ENCODE peak calls at places on chromosomes 2 and 18, in seven cellular contexts. One of them, this sample, is unnamed.

GRCh38 chr2:200483729-200484198 is 26.1 kb downstream of the KCTD18 start:
- DNase-seq in CD8-positive, alpha-beta memory T cell: no peak
- DNase-seq in occipital lobe: no peak
- DNase-seq in caudate nucleus: no peak
- DNase-seq in WTC11: peak
- DNase-seq in neuronal stem cell: no peak
- DNase-seq in activated T-helper 1 cell treated with anti-CD3 and anti-CD28 coated beads, Interleukin-12 subunit alpha, Interleukin-12 subunit beta, Interleukin-2, Interleukin-4 antibody, amounts not matched to agents 30 ng/mL and 10 ng/mL and 1 ng/mL, durations not matched to agents 14 hours and 24 hours and 36 hours: no peak
- DNase-seq in this sample: no peak

GRCh38 chr18:54388203-54389142 is 30.8 kb downstream of the C18orf54 start:
- DNase-seq in caudate nucleus: no peak
- DNase-seq in activated T-helper 1 cell treated with anti-CD3 and anti-CD28 coated beads, Interleukin-12 subunit alpha, Interleukin-12 subunit beta, Interleukin-2, Interleukin-4 antibody, amounts not matched to agents 30 ng/mL and 10 ng/mL and 1 ng/mL, durations not matched to agents 14 hours and 24 hours and 36 hours: peak
- DNase-seq in neuronal stem cell: no peak
- DNase-seq in CD8-positive, alpha-beta memory T cell: no peak
- DNase-seq in occipital lobe: no peak
- DNase-seq in WTC11: peak
- DNase-seq in this sample: no peak

GRCh38 chr2:55175254-55176093 is 56.6 kb downstream of the CLHC1 start:
- DNase-seq in caudate nucleus: no peak
- DNase-seq in activated T-helper 1 cell treated with anti-CD3 and anti-CD28 coated beads, Interleukin-12 subunit alpha, Interleukin-12 subunit beta, Interleukin-2, Interleukin-4 antibody, amounts not matched to agents 30 ng/mL and 10 ng/mL and 1 ng/mL, durations not matched to agents 14 hours and 24 hours and 36 hours: no peak
- DNase-seq in CD8-positive, alpha-beta memory T cell: no peak
- DNase-seq in WTC11: no peak
- DNase-seq in neuronal stem cell: no peak
- DNase-seq in occipital lobe: no peak
- DNase-seq in this sample: no peak

GRCh38 chr2:129016972-129017371 is 698.3 kb upstream of the HS6ST1 start:
- DNase-seq in CD8-positive, alpha-beta memory T cell: no peak
- DNase-seq in caudate nucleus: no peak
- DNase-seq in neuronal stem cell: no peak
- DNase-seq in WTC11: no peak
- DNase-seq in occipital lobe: no peak
- DNase-seq in activated T-helper 1 cell treated with anti-CD3 and anti-CD28 coated beads, Interleukin-12 subunit alpha, Interleukin-12 subunit beta, Interleukin-2, Interleukin-4 antibody, amounts not matched to agents 30 ng/mL and 10 ng/mL and 1 ng/mL, durations not matched to agents 14 hours and 24 hours and 36 hours: no peak
- DNase-seq in this sample: no peak

GRCh38 chr2:206968139-206969086 is 29.1 kb downstream of the CPO start:
- DNase-seq in occipital lobe: no peak
- DNase-seq in caudate nucleus: no peak
- DNase-seq in CD8-positive, alpha-beta memory T cell: no peak
- DNase-seq in neuronal stem cell: no peak
- DNase-seq in activated T-helper 1 cell treated with anti-CD3 and anti-CD28 coated beads, Interleukin-12 subunit alpha, Interleukin-12 subunit beta, Interleukin-2, Interleukin-4 antibody, amounts not matched to agents 30 ng/mL and 10 ng/mL and 1 ng/mL, durations not matched to agents 14 hours and 24 hours and 36 hours: no peak
- DNase-seq in WTC11: no peak
- DNase-seq in this sample: no peak

GRCh38 chr2:191202209-191202721 is 42.9 kb upstream of the MYO1B start:
- DNase-seq in WTC11: no peak
- DNase-seq in occipital lobe: no peak
- DNase-seq in neuronal stem cell: no peak
- DNase-seq in CD8-positive, alpha-beta memory T cell: no peak
- DNase-seq in caudate nucleus: no peak
- DNase-seq in activated T-helper 1 cell treated with anti-CD3 and anti-CD28 coated beads, Interleukin-12 subunit alpha, Interleukin-12 subunit beta, Interleukin-2, Interleukin-4 antibody, amounts not matched to agents 30 ng/mL and 10 ng/mL and 1 ng/mL, durations not matched to agents 14 hours and 24 hours and 36 hours: no peak
- DNase-seq in this sample: no peak

GRCh38 chr18:23828426-23828825 is 139.2 kb downstream of the LAMA3 start:
- DNase-seq in occipital lobe: no peak
- DNase-seq in neuronal stem cell: no peak
- DNase-seq in activated T-helper 1 cell treated with anti-CD3 and anti-CD28 coated beads, Interleukin-12 subunit alpha, Interleukin-12 subunit beta, Interleukin-2, Interleukin-4 antibody, amounts not matched to agents 30 ng/mL and 10 ng/mL and 1 ng/mL, durations not matched to agents 14 hours and 24 hours and 36 hours: peak
- DNase-seq in WTC11: no peak
- DNase-seq in caudate nucleus: no peak
- DNase-seq in CD8-positive, alpha-beta memory T cell: peak
- DNase-seq in this sample: peak

GRCh38 chr2:224650815-224651439 is 65.2 kb downstream of the CCDC195 start:
- DNase-seq in caudate nucleus: no peak
- DNase-seq in CD8-positive, alpha-beta memory T cell: no peak
- DNase-seq in neuronal stem cell: peak
- DNase-seq in WTC11: no peak
- DNase-seq in activated T-helper 1 cell treated with anti-CD3 and anti-CD28 coated beads, Interleukin-12 subunit alpha, Interleukin-12 subunit beta, Interleukin-2, Interleukin-4 antibody, amounts not matched to agents 30 ng/mL and 10 ng/mL and 1 ng/mL, durations not matched to agents 14 hours and 24 hours and 36 hours: no peak
- DNase-seq in occipital lobe: no peak
- DNase-seq in this sample: peak

GRCh38 chr2:138486347-138487198 is 15.0 kb upstream of the SPOPL start:
- DNase-seq in neuronal stem cell: no peak
- DNase-seq in WTC11: no peak
- DNase-seq in occipital lobe: no peak
- DNase-seq in CD8-positive, alpha-beta memory T cell: no peak
- DNase-seq in caudate nucleus: no peak
- DNase-seq in activated T-helper 1 cell treated with anti-CD3 and anti-CD28 coated beads, Interleukin-12 subunit alpha, Interleukin-12 subunit beta, Interleukin-2, Interleukin-4 antibody, amounts not matched to agents 30 ng/mL and 10 ng/mL and 1 ng/mL, durations not matched to agents 14 hours and 24 hours and 36 hours: no peak
- DNase-seq in this sample: no peak

GRCh38 chr18:24189007-24189528 is 50.2 kb downstream of the CABYR start:
- DNase-seq in neuronal stem cell: no peak
- DNase-seq in activated T-helper 1 cell treated with anti-CD3 and anti-CD28 coated beads, Interleukin-12 subunit alpha, Interleukin-12 subunit beta, Interleukin-2, Interleukin-4 antibody, amounts not matched to agents 30 ng/mL and 10 ng/mL and 1 ng/mL, durations not matched to agents 14 hours and 24 hours and 36 hours: no peak
- DNase-seq in WTC11: no peak
- DNase-seq in occipital lobe: no peak
- DNase-seq in CD8-positive, alpha-beta memory T cell: no peak
- DNase-seq in caudate nucleus: no peak
- DNase-seq in this sample: no peak

GRCh38 chr2:187920511-187920910 is 366.3 kb upstream of the TFPI start:
- DNase-seq in neuronal stem cell: no peak
- DNase-seq in activated T-helper 1 cell treated with anti-CD3 and anti-CD28 coated beads, Interleukin-12 subunit alpha, Interleukin-12 subunit beta, Interleukin-2, Interleukin-4 antibody, amounts not matched to agents 30 ng/mL and 10 ng/mL and 1 ng/mL, durations not matched to agents 14 hours and 24 hours and 36 hours: no peak
- DNase-seq in CD8-positive, alpha-beta memory T cell: no peak
- DNase-seq in occipital lobe: no peak
- DNase-seq in WTC11: no peak
- DNase-seq in caudate nucleus: no peak
- DNase-seq in this sample: no peak

GRCh38 chr2:714005-714741 is 37.0 kb upstream of the TMEM18 start:
- DNase-seq in activated T-helper 1 cell treated with anti-CD3 and anti-CD28 coated beads, Interleukin-12 subunit alpha, Interleukin-12 subunit beta, Interleukin-2, Interleukin-4 antibody, amounts not matched to agents 30 ng/mL and 10 ng/mL and 1 ng/mL, durations not matched to agents 14 hours and 24 hours and 36 hours: peak
- DNase-seq in caudate nucleus: no peak
- DNase-seq in WTC11: peak
- DNase-seq in neuronal stem cell: peak
- DNase-seq in occipital lobe: no peak
- DNase-seq in CD8-positive, alpha-beta memory T cell: no peak
- DNase-seq in this sample: no peak

GRCh38 chr2:136932700-136933099 is 167.4 kb downstream of the THSD7B start:
- DNase-seq in occipital lobe: no peak
- DNase-seq in WTC11: peak
- DNase-seq in neuronal stem cell: peak
- DNase-seq in activated T-helper 1 cell treated with anti-CD3 and anti-CD28 coated beads, Interleukin-12 subunit alpha, Interleukin-12 subunit beta, Interleukin-2, Interleukin-4 antibody, amounts not matched to agents 30 ng/mL and 10 ng/mL and 1 ng/mL, durations not matched to agents 14 hours and 24 hours and 36 hours: no peak
- DNase-seq in CD8-positive, alpha-beta memory T cell: no peak
- DNase-seq in caudate nucleus: no peak
- DNase-seq in this sample: no peak

GRCh38 chr2:172249986-172250385 is 147.3 kb upstream of the DLX2 start:
- DNase-seq in CD8-positive, alpha-beta memory T cell: no peak
- DNase-seq in caudate nucleus: no peak
- DNase-seq in neuronal stem cell: no peak
- DNase-seq in occipital lobe: no peak
- DNase-seq in activated T-helper 1 cell treated with anti-CD3 and anti-CD28 coated beads, Interleukin-12 subunit alpha, Interleukin-12 subunit beta, Interleukin-2, Interleukin-4 antibody, amounts not matched to agents 30 ng/mL and 10 ng/mL and 1 ng/mL, durations not matched to agents 14 hours and 24 hours and 36 hours: no peak
- DNase-seq in WTC11: no peak
- DNase-seq in this sample: no peak

GRCh38 chr2:189060096-189060642 is 86.0 kb downstream of the COL3A1 start:
- DNase-seq in occipital lobe: no peak
- DNase-seq in CD8-positive, alpha-beta memory T cell: no peak
- DNase-seq in caudate nucleus: no peak
- DNase-seq in activated T-helper 1 cell treated with anti-CD3 and anti-CD28 coated beads, Interleukin-12 subunit alpha, Interleukin-12 subunit beta, Interleukin-2, Interleukin-4 antibody, amounts not matched to agents 30 ng/mL and 10 ng/mL and 1 ng/mL, durations not matched to agents 14 hours and 24 hours and 36 hours: no peak
- DNase-seq in WTC11: no peak
- DNase-seq in neuronal stem cell: no peak
- DNase-seq in this sample: no peak

GRCh38 chr18:58077329-58077728 is 33.3 kb downstream of the NEDD4L start:
- DNase-seq in neuronal stem cell: no peak
- DNase-seq in occipital lobe: no peak
- DNase-seq in WTC11: no peak
- DNase-seq in caudate nucleus: no peak
- DNase-seq in CD8-positive, alpha-beta memory T cell: no peak
- DNase-seq in activated T-helper 1 cell treated with anti-CD3 and anti-CD28 coated beads, Interleukin-12 subunit alpha, Interleukin-12 subunit beta, Interleukin-2, Interleukin-4 antibody, amounts not matched to agents 30 ng/mL and 10 ng/mL and 1 ng/mL, durations not matched to agents 14 hours and 24 hours and 36 hours: no peak
- DNase-seq in this sample: no peak

GRCh38 chr2:15780912-15781574 is 159.3 kb upstream of the MYCN start:
- DNase-seq in caudate nucleus: no peak
- DNase-seq in WTC11: peak
- DNase-seq in activated T-helper 1 cell treated with anti-CD3 and anti-CD28 coated beads, Interleukin-12 subunit alpha, Interleukin-12 subunit beta, Interleukin-2, Interleukin-4 antibody, amounts not matched to agents 30 ng/mL and 10 ng/mL and 1 ng/mL, durations not matched to agents 14 hours and 24 hours and 36 hours: no peak
- DNase-seq in neuronal stem cell: no peak
- DNase-seq in occipital lobe: no peak
- DNase-seq in CD8-positive, alpha-beta memory T cell: no peak
- DNase-seq in this sample: no peak

GRCh38 chr2:119753930-119754321 is 5.8 kb upstream of the PTPN4 start:
- DNase-seq in occipital lobe: no peak
- DNase-seq in activated T-helper 1 cell treated with anti-CD3 and anti-CD28 coated beads, Interleukin-12 subunit alpha, Interleukin-12 subunit beta, Interleukin-2, Interleukin-4 antibody, amounts not matched to agents 30 ng/mL and 10 ng/mL and 1 ng/mL, durations not matched to agents 14 hours and 24 hours and 36 hours: no peak
- DNase-seq in neuronal stem cell: no peak
- DNase-seq in caudate nucleus: no peak
- DNase-seq in CD8-positive, alpha-beta memory T cell: no peak
- DNase-seq in WTC11: no peak
- DNase-seq in this sample: no peak

GRCh38 chr18:58845913-58846312 is 18.8 kb upstream of the ZNF532 start:
- DNase-seq in activated T-helper 1 cell treated with anti-CD3 and anti-CD28 coated beads, Interleukin-12 subunit alpha, Interleukin-12 subunit beta, Interleukin-2, Interleukin-4 antibody, amounts not matched to agents 30 ng/mL and 10 ng/mL and 1 ng/mL, durations not matched to agents 14 hours and 24 hours and 36 hours: no peak
- DNase-seq in neuronal stem cell: no peak
- DNase-seq in WTC11: no peak
- DNase-seq in caudate nucleus: no peak
- DNase-seq in occipital lobe: no peak
- DNase-seq in CD8-positive, alpha-beta memory T cell: no peak
- DNase-seq in this sample: no peak

GRCh38 chr2:151922845-151923666 is 94.8 kb upstream of the ARL5A start:
- DNase-seq in CD8-positive, alpha-beta memory T cell: no peak
- DNase-seq in neuronal stem cell: no peak
- DNase-seq in activated T-helper 1 cell treated with anti-CD3 and anti-CD28 coated beads, Interleukin-12 subunit alpha, Interleukin-12 subunit beta, Interleukin-2, Interleukin-4 antibody, amounts not matched to agents 30 ng/mL and 10 ng/mL and 1 ng/mL, durations not matched to agents 14 hours and 24 hours and 36 hours: no peak
- DNase-seq in caudate nucleus: no peak
- DNase-seq in WTC11: no peak
- DNase-seq in occipital lobe: no peak
- DNase-seq in this sample: no peak

GRCh38 chr2:212147921-212148513 is 390.6 kb downstream of the ERBB4 start:
- DNase-seq in caudate nucleus: no peak
- DNase-seq in neuronal stem cell: no peak
- DNase-seq in CD8-positive, alpha-beta memory T cell: no peak
- DNase-seq in WTC11: no peak
- DNase-seq in activated T-helper 1 cell treated with anti-CD3 and anti-CD28 coated beads, Interleukin-12 subunit alpha, Interleukin-12 subunit beta, Interleukin-2, Interleukin-4 antibody, amounts not matched to agents 30 ng/mL and 10 ng/mL and 1 ng/mL, durations not matched to agents 14 hours and 24 hours and 36 hours: no peak
- DNase-seq in occipital lobe: no peak
- DNase-seq in this sample: no peak

GRCh38 chr18:74063023-74063422 is 84.6 kb downstream of the FBXO15 start:
- DNase-seq in WTC11: no peak
- DNase-seq in CD8-positive, alpha-beta memory T cell: no peak
- DNase-seq in occipital lobe: no peak
- DNase-seq in caudate nucleus: no peak
- DNase-seq in neuronal stem cell: no peak
- DNase-seq in activated T-helper 1 cell treated with anti-CD3 and anti-CD28 coated beads, Interleukin-12 subunit alpha, Interleukin-12 subunit beta, Interleukin-2, Interleukin-4 antibody, amounts not matched to agents 30 ng/mL and 10 ng/mL and 1 ng/mL, durations not matched to agents 14 hours and 24 hours and 36 hours: no peak
- DNase-seq in this sample: no peak

GRCh38 chr2:24986397-24986796 is 14.6 kb upstream of the DNAJC27 start:
- DNase-seq in neuronal stem cell: no peak
- DNase-seq in occipital lobe: no peak
- DNase-seq in WTC11: no peak
- DNase-seq in CD8-positive, alpha-beta memory T cell: no peak
- DNase-seq in activated T-helper 1 cell treated with anti-CD3 and anti-CD28 coated beads, Interleukin-12 subunit alpha, Interleukin-12 subunit beta, Interleukin-2, Interleukin-4 antibody, amounts not matched to agents 30 ng/mL and 10 ng/mL and 1 ng/mL, durations not matched to agents 14 hours and 24 hours and 36 hours: no peak
- DNase-seq in caudate nucleus: peak
- DNase-seq in this sample: no peak

GRCh38 chr2:240368746-240369724 is 66.4 kb upstream of the GPC1 start:
- DNase-seq in activated T-helper 1 cell treated with anti-CD3 and anti-CD28 coated beads, Interleukin-12 subunit alpha, Interleukin-12 subunit beta, Interleukin-2, Interleukin-4 antibody, amounts not matched to agents 30 ng/mL and 10 ng/mL and 1 ng/mL, durations not matched to agents 14 hours and 24 hours and 36 hours: no peak
- DNase-seq in CD8-positive, alpha-beta memory T cell: no peak
- DNase-seq in occipital lobe: no peak
- DNase-seq in neuronal stem cell: no peak
- DNase-seq in caudate nucleus: no peak
- DNase-seq in WTC11: no peak
- DNase-seq in this sample: no peak

GRCh38 chr18:47915930-47916329 is 14.5 kb downstream of the SMAD2 start:
- DNase-seq in neuronal stem cell: no peak
- DNase-seq in CD8-positive, alpha-beta memory T cell: no peak
- DNase-seq in WTC11: no peak
- DNase-seq in caudate nucleus: no peak
- DNase-seq in occipital lobe: no peak
- DNase-seq in activated T-helper 1 cell treated with anti-CD3 and anti-CD28 coated beads, Interleukin-12 subunit alpha, Interleukin-12 subunit beta, Interleukin-2, Interleukin-4 antibody, amounts not matched to agents 30 ng/mL and 10 ng/mL and 1 ng/mL, durations not matched to agents 14 hours and 24 hours and 36 hours: no peak
- DNase-seq in this sample: no peak

GRCh38 chr2:53087282-53087882 is 680.2 kb upstream of the CHAC2 start:
- DNase-seq in caudate nucleus: no peak
- DNase-seq in CD8-positive, alpha-beta memory T cell: no peak
- DNase-seq in activated T-helper 1 cell treated with anti-CD3 and anti-CD28 coated beads, Interleukin-12 subunit alpha, Interleukin-12 subunit beta, Interleukin-2, Interleukin-4 antibody, amounts not matched to agents 30 ng/mL and 10 ng/mL and 1 ng/mL, durations not matched to agents 14 hours and 24 hours and 36 hours: no peak
- DNase-seq in neuronal stem cell: no peak
- DNase-seq in occipital lobe: no peak
- DNase-seq in WTC11: no peak
- DNase-seq in this sample: no peak

GRCh38 chr2:241540766-241541561 is 17.6 kb upstream of the BOK start:
- DNase-seq in occipital lobe: peak
- DNase-seq in CD8-positive, alpha-beta memory T cell: peak
- DNase-seq in activated T-helper 1 cell treated with anti-CD3 and anti-CD28 coated beads, Interleukin-12 subunit alpha, Interleukin-12 subunit beta, Interleukin-2, Interleukin-4 antibody, amounts not matched to agents 30 ng/mL and 10 ng/mL and 1 ng/mL, durations not matched to agents 14 hours and 24 hours and 36 hours: peak
- DNase-seq in caudate nucleus: peak
- DNase-seq in neuronal stem cell: peak
- DNase-seq in WTC11: peak
- DNase-seq in this sample: peak

GRCh38 chr18:36638224-36638623 is 190.6 kb downstream of the TPGS2 start:
- DNase-seq in caudate nucleus: no peak
- DNase-seq in neuronal stem cell: no peak
- DNase-seq in CD8-positive, alpha-beta memory T cell: no peak
- DNase-seq in WTC11: no peak
- DNase-seq in activated T-helper 1 cell treated with anti-CD3 and anti-CD28 coated beads, Interleukin-12 subunit alpha, Interleukin-12 subunit beta, Interleukin-2, Interleukin-4 antibody, amounts not matched to agents 30 ng/mL and 10 ng/mL and 1 ng/mL, durations not matched to agents 14 hours and 24 hours and 36 hours: no peak
- DNase-seq in occipital lobe: no peak
- DNase-seq in this sample: no peak

GRCh38 chr2:15816674-15817406 is 123.5 kb upstream of the MYCN start:
- DNase-seq in activated T-helper 1 cell treated with anti-CD3 and anti-CD28 coated beads, Interleukin-12 subunit alpha, Interleukin-12 subunit beta, Interleukin-2, Interleukin-4 antibody, amounts not matched to agents 30 ng/mL and 10 ng/mL and 1 ng/mL, durations not matched to agents 14 hours and 24 hours and 36 hours: no peak
- DNase-seq in WTC11: no peak
- DNase-seq in neuronal stem cell: no peak
- DNase-seq in occipital lobe: no peak
- DNase-seq in CD8-positive, alpha-beta memory T cell: no peak
- DNase-seq in caudate nucleus: no peak
- DNase-seq in this sample: no peak

GRCh38 chr2:157838442-157839161 is 37.5 kb downstream of the ACVR1 start:
- DNase-seq in CD8-positive, alpha-beta memory T cell: no peak
- DNase-seq in caudate nucleus: no peak
- DNase-seq in WTC11: no peak
- DNase-seq in activated T-helper 1 cell treated with anti-CD3 and anti-CD28 coated beads, Interleukin-12 subunit alpha, Interleukin-12 subunit beta, Interleukin-2, Interleukin-4 antibody, amounts not matched to agents 30 ng/mL and 10 ng/mL and 1 ng/mL, durations not matched to agents 14 hours and 24 hours and 36 hours: peak
- DNase-seq in neuronal stem cell: peak
- DNase-seq in occipital lobe: peak
- DNase-seq in this sample: no peak

GRCh38 chr2:63189026-63189425 is 138.4 kb downstream of the OTX1 start:
- DNase-seq in neuronal stem cell: no peak
- DNase-seq in WTC11: peak
- DNase-seq in caudate nucleus: no peak
- DNase-seq in activated T-helper 1 cell treated with anti-CD3 and anti-CD28 coated beads, Interleukin-12 subunit alpha, Interleukin-12 subunit beta, Interleukin-2, Interleukin-4 antibody, amounts not matched to agents 30 ng/mL and 10 ng/mL and 1 ng/mL, durations not matched to agents 14 hours and 24 hours and 36 hours: no peak
- DNase-seq in CD8-positive, alpha-beta memory T cell: no peak
- DNase-seq in occipital lobe: no peak
- DNase-seq in this sample: no peak

GRCh38 chr2:10400568-10400977 is 47.6 kb downstream of the ODC1 start:
- DNase-seq in activated T-helper 1 cell treated with anti-CD3 and anti-CD28 coated beads, Interleukin-12 subunit alpha, Interleukin-12 subunit beta, Interleukin-2, Interleukin-4 antibody, amounts not matched to agents 30 ng/mL and 10 ng/mL and 1 ng/mL, durations not matched to agents 14 hours and 24 hours and 36 hours: no peak
- DNase-seq in WTC11: no peak
- DNase-seq in caudate nucleus: no peak
- DNase-seq in occipital lobe: no peak
- DNase-seq in CD8-positive, alpha-beta memory T cell: no peak
- DNase-seq in neuronal stem cell: no peak
- DNase-seq in this sample: no peak

GRCh38 chr2:145777297-145777696 is 1257.4 kb upstream of the ZEB2 start:
- DNase-seq in CD8-positive, alpha-beta memory T cell: no peak
- DNase-seq in activated T-helper 1 cell treated with anti-CD3 and anti-CD28 coated beads, Interleukin-12 subunit alpha, Interleukin-12 subunit beta, Interleukin-2, Interleukin-4 antibody, amounts not matched to agents 30 ng/mL and 10 ng/mL and 1 ng/mL, durations not matched to agents 14 hours and 24 hours and 36 hours: no peak
- DNase-seq in WTC11: no peak
- DNase-seq in neuronal stem cell: no peak
- DNase-seq in caudate nucleus: no peak
- DNase-seq in occipital lobe: no peak
- DNase-seq in this sample: no peak

GRCh38 chr2:97714950-97715652 is 1.7 kb downstream of the ZAP70 start:
- DNase-seq in WTC11: no peak
- DNase-seq in activated T-helper 1 cell treated with anti-CD3 and anti-CD28 coated beads, Interleukin-12 subunit alpha, Interleukin-12 subunit beta, Interleukin-2, Interleukin-4 antibody, amounts not matched to agents 30 ng/mL and 10 ng/mL and 1 ng/mL, durations not matched to agents 14 hours and 24 hours and 36 hours: no peak
- DNase-seq in CD8-positive, alpha-beta memory T cell: no peak
- DNase-seq in caudate nucleus: no peak
- DNase-seq in occipital lobe: no peak
- DNase-seq in neuronal stem cell: no peak
- DNase-seq in this sample: no peak

This sample was measured in effector memory CD8-positive, alpha-beta T cell.